ENCODE peak calls at places on chromosomes 6 and 20, in four cellular contexts. O is K562, R is HepG2, I is GM12878. Y is an unnamed sample. For H3K36me3 and H3K4me1, the result is how much of the 10 kb centered on the place peaks cover.

GRCh38 chr20:13644010-13644409 is 5.3 kb upstream of the TASP1 start:
- DNase-seq in O (no peak), R (no peak), I (no peak), Y (no peak)

GRCh38 chr20:23243791-23244190 is 106.8 kb upstream of the NXT1 start:
- DNase-seq in O (peak), R (no peak), I (no peak), Y (no peak)

GRCh38 chr6:97111243-97111642 is 171.8 kb downstream of the MMS22L start:
- DNase-seq in O (no peak), R (no peak), I (no peak), Y (no peak)

GRCh38 chr6:4350571-4351505 is 215.5 kb upstream of the ECI2 start:
- DNase-seq in O (no peak), R (no peak), I (no peak), Y (no peak)

GRCh38 chr6:49454787-49455709 is 8.0 kb downstream of the MMUT start:
- DNase-seq in O (no peak), R (no peak), I (no peak), Y (no peak)

GRCh38 chr6:77502966-77503365 is 39.7 kb upstream of the HTR1B start:
- DNase-seq in O (no peak), R (no peak), I (no peak), Y (no peak)

GRCh38 chr20:44095831-44096230 is 91.2 kb downstream of the JPH2 start:
- DNase-seq in O (no peak), R (no peak), I (no peak), Y (no peak)

GRCh38 chr6:82419859-82420258 is 56.2 kb downstream of the TPBG start:
- DNase-seq in O (no peak), R (no peak), I (no peak), Y (no peak)

GRCh38 chr6:20877008-20877937 is 343.0 kb downstream of the CDKAL1 start:
- DNase-seq in O (no peak), R (peak), I (peak), Y (peak)

GRCh38 chr20:20210943-20211273 is 157.0 kb upstream of the INSM1 start:
- DNase-seq in O (no peak), R (no peak), I (no peak), Y (no peak)

GRCh38 chr20:44395963-44396340 is 40.5 kb downstream of the HNF4A start:
- DNase-seq in O (no peak), R (no peak), I (no peak), Y (no peak)

GRCh38 chr20:45124365-45124764 is at the start of gene WFDC12:
- DNase-seq in O (no peak), R (no peak), I (no peak), Y (no peak)

GRCh38 chr20:21981179-21981578 is 275.7 kb downstream of the PAX1 start:
- DNase-seq in O (no peak), R (no peak), I (no peak), Y (no peak)

GRCh38 chr6:53702316-53702715 is 36.8 kb upstream of the KLHL31 start:
- DNase-seq in O (no peak), R (no peak), I (no peak), Y (no peak)

DNA sequence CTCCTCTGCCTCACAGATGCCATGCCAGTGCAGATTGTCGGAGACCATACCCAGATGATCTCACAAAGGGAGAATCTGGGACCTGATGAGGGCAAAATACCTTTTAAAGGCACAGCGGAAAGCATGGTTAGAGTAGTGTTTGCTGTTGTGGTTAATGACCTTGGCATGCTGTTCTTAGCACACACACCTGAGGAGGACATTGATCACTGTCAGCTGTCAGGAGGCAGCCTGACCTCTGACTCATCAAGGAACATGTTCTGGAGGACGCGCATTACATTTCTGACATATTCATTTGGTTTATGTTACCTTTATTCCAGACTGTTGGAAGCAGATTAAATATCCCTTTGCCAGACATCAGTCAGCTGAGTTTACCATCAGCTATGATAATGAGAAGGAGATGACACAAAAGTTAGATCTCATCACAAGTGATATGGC is 57.1 kb downstream of the GOPC start:
- DNase-seq in O (no peak), R (peak), I (no peak), Y (no peak)
- H3K36me3 ChIP-seq in O (under half), R (under half), I (under half), Y (half or more)

GRCh38 chr6:90646936-90647335 is 60.1 kb upstream of the MAP3K7 start:
- DNase-seq in O (no peak), R (no peak), I (no peak), Y (no peak)

GRCh38 chr6:90653750-90654149 is 66.9 kb upstream of the MAP3K7 start:
- DNase-seq in O (no peak), R (no peak), I (no peak), Y (no peak)

GRCh38 chr6:90648873-90649272 is 62.0 kb upstream of the MAP3K7 start:
- DNase-seq in O (no peak), R (no peak), I (no peak), Y (no peak)

GRCh38 chr6:90654166-90654565 is 67.3 kb upstream of the MAP3K7 start:
- DNase-seq in O (no peak), R (no peak), I (no peak), Y (no peak)

DNA sequence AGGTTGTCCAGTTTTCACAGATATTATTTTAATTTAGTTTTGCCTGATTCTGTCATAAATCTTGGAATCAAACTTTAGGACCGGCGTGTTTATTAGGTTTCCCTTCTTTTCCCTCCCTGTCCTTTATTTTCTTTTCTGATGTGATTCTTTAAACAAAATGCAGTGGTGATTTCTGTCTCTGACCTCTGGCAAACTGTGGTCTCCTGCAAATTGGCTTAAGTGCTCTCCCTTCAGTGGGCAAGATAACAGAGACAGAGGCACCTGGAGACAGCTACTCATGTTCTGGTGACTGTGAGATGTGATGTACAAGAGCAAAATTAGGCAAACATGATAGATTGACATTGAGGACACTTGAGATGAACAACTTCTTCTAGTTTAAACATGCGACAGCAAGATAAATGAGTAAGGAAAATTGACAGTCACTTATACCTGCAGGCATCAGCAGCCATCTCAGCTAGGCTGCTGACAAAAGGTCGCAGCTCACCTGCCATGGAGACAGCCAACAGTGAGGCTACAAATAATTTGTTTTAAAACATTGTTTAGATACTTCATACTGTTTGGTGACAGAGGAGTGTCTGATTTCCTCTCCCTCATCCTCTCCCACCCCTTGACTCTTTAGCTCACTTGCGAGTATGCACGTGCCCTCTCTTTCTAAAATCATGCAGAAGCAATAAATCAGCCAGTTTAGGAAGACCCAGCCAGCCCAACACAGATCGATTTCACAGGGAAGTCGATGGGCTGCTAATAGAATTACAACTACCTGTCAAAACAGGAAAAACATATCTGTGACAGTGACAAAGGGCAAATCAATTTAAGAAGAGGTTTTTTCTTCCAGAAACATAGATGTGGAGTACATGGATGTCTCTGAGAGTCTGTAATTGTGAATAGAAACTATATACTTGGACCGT is 63.4 kb upstream of the MAP3K7 start:
- DNase-seq in O (no peak), R (no peak), I (no peak), Y (no peak)
- TF ChIP-seq EP300 in O (no peak), R (no peak), I (no peak), Y (no peak)

GRCh38 chr6:108737594-108738546 is 110.4 kb upstream of the ARMC2 start:
- DNase-seq in O (peak), R (no peak), I (no peak), Y (peak)
- H3K4me1 ChIP-seq in O (under half), R (half or more), I (under half), Y (under half)

DNA sequence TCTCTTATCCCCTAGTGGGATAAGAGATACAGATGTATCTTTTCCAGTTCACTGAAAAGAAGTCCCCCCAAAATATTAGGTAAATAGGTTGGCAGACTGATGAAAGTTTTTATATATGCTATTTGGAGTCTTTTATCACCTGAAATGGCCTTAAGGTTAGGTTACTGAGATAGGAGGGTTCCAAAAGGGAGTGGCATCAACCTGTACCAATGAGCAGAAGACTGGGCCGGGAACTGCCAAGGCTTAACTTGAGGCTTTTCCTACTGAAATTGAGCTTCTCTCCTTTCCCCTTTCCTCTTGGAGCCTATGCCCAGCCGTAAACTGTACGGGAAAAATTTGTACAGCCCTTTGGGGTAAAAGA is 42.0 kb downstream of the EIF2S2 start:
- DNase-seq in O (no peak), R (no peak), I (no peak), Y (no peak)
- H3K36me3 ChIP-seq in O (half or more), R (under half), I (under half), Y (under half)

GRCh38 chr20:50189681-50190250 is 864 bp upstream of the CEBPB start:
- DNase-seq in O (peak), R (peak), I (no peak), Y (peak)

GRCh38 chr20:50191566-50192363 is 1.1 kb downstream of the CEBPB start:
- DNase-seq in O (peak), R (peak), I (no peak), Y (peak)

GRCh38 chr20:50191065-50191565 is 485 bp downstream of the CEBPB start:
- DNase-seq in O (peak), R (no peak), I (no peak), Y (peak)

GRCh38 chr20:50188879-50189680 is 1.6 kb upstream of the CEBPB start:
- DNase-seq in O (no peak), R (peak), I (no peak), Y (no peak)

GRCh38 chr20:50190251-50191064 is at the start of gene CEBPB:
- DNase-seq in O (peak), R (peak), I (no peak), Y (peak)
- TF ChIP-seq EP300 in O (peak), R (peak), I (no peak), Y (no peak)

GRCh38 chr6:44050872-44051421 is 76.3 kb downstream of the MRPL14 start:
- DNase-seq in O (no peak), R (no peak), I (no peak), Y (no peak)
- H3K4me1 ChIP-seq in O (half or more), R (half or more), I (under half), Y (under half)